ENCODE peak calls at places on chromosomes 6 and 20, in ten cellular contexts. One of them, this sample, is unnamed.

GRCh38 chr6:10429638-10430427 is 15.0 kb upstream of the TFAP2A start:
- DNase-seq in sigmoid colon: no peak
- DNase-seq in H1: no peak
- DNase-seq in tibial nerve: no peak
- DNase-seq in uterus: no peak
- DNase-seq in ovary: no peak
- DNase-seq in transverse colon: no peak
- DNase-seq in IMR-90: peak; percentile 52
- DNase-seq in testis: no peak
- DNase-seq in A549: no peak
- DNase-seq in this sample: no peak

GRCh38 chr6:129695373-129696027 is 14.5 kb downstream of the ARHGAP18 start:
- DNase-seq in sigmoid colon: no peak
- DNase-seq in H1: no peak
- DNase-seq in tibial nerve: no peak
- DNase-seq in uterus: no peak
- DNase-seq in ovary: no peak
- DNase-seq in transverse colon: no peak
- DNase-seq in IMR-90: no peak
- DNase-seq in testis: no peak
- DNase-seq in A549: no peak
- DNase-seq in this sample: no peak

GRCh38 chr6:138007014-138007472 is 100.2 kb downstream of the PERP start:
- DNase-seq in sigmoid colon: no peak
- DNase-seq in H1: peak; percentile 36
- DNase-seq in tibial nerve: no peak
- DNase-seq in uterus: no peak
- DNase-seq in ovary: no peak
- DNase-seq in transverse colon: peak; percentile 17
- DNase-seq in IMR-90: peak; percentile 33
- DNase-seq in testis: no peak
- DNase-seq in A549: peak; percentile 46
- DNase-seq in this sample: peak; percentile 40

GRCh38 chr6:135086414-135086764 is 31.8 kb upstream of the HBS1L start:
- DNase-seq in sigmoid colon: no peak
- DNase-seq in H1: no peak
- DNase-seq in tibial nerve: no peak
- DNase-seq in uterus: no peak
- DNase-seq in ovary: no peak
- DNase-seq in transverse colon: no peak
- DNase-seq in IMR-90: no peak
- DNase-seq in testis: no peak
- DNase-seq in A549: no peak
- DNase-seq in this sample: no peak

GRCh38 chr6:26331809-26332226 is 33.2 kb upstream of the BTN3A2 start:
- DNase-seq in sigmoid colon: no peak
- DNase-seq in H1: no peak
- DNase-seq in tibial nerve: no peak
- DNase-seq in uterus: no peak
- DNase-seq in ovary: no peak
- DNase-seq in transverse colon: no peak
- DNase-seq in IMR-90: no peak
- DNase-seq in testis: no peak
- DNase-seq in A549: no peak
- DNase-seq in this sample: no peak

GRCh38 chr6:45807610-45808009 is 208.1 kb downstream of the CLIC5 start:
- DNase-seq in sigmoid colon: no peak
- DNase-seq in H1: no peak
- DNase-seq in tibial nerve: no peak
- DNase-seq in uterus: no peak
- DNase-seq in ovary: no peak
- DNase-seq in transverse colon: no peak
- DNase-seq in IMR-90: no peak
- DNase-seq in testis: no peak
- DNase-seq in A549: no peak
- DNase-seq in this sample: no peak

GRCh38 chr6:119077643-119078448 is 618 bp downstream of the FAM184A start:
- DNase-seq in sigmoid colon: peak; percentile 71
- DNase-seq in H1: peak; percentile 9
- DNase-seq in tibial nerve: no peak
- DNase-seq in uterus: peak; percentile 25
- DNase-seq in ovary: peak; percentile 34
- DNase-seq in transverse colon: peak; percentile 38
- DNase-seq in IMR-90: no peak
- DNase-seq in testis: peak; percentile 60
- DNase-seq in A549: no peak
- DNase-seq in this sample: peak; percentile 39

GRCh38 chr6:56096454-56096853 is 150.9 kb downstream of the COL21A1 start:
- DNase-seq in sigmoid colon: no peak
- DNase-seq in H1: no peak
- DNase-seq in tibial nerve: no peak
- DNase-seq in uterus: no peak
- DNase-seq in ovary: no peak
- DNase-seq in transverse colon: no peak
- DNase-seq in IMR-90: no peak
- DNase-seq in testis: no peak
- DNase-seq in A549: no peak
- DNase-seq in this sample: no peak

GRCh38 chr20:62370115-62370806 is 3.1 kb upstream of the LAMA5 start:
- DNase-seq in sigmoid colon: no peak
- DNase-seq in H1: no peak
- DNase-seq in tibial nerve: peak; percentile 47
- DNase-seq in uterus: no peak
- DNase-seq in ovary: no peak
- DNase-seq in transverse colon: no peak
- DNase-seq in IMR-90: peak; percentile 79
- DNase-seq in testis: no peak
- DNase-seq in A549: no peak
- DNase-seq in this sample: peak; percentile 49

GRCh38 chr20:1166963-1167720 is 17.6 kb downstream of the TMEM74B start:
- DNase-seq in sigmoid colon: no peak
- DNase-seq in H1: no peak
- DNase-seq in tibial nerve: no peak
- DNase-seq in uterus: no peak
- DNase-seq in ovary: no peak
- DNase-seq in transverse colon: no peak
- DNase-seq in IMR-90: no peak
- DNase-seq in testis: no peak
- DNase-seq in A549: no peak
- DNase-seq in this sample: no peak

GRCh38 chr6:149488815-149489214 is 4.0 kb upstream of the ZC3H12D start:
- DNase-seq in sigmoid colon: no peak
- DNase-seq in H1: no peak
- DNase-seq in tibial nerve: no peak
- DNase-seq in uterus: no peak
- DNase-seq in ovary: no peak
- DNase-seq in transverse colon: no peak
- DNase-seq in IMR-90: no peak
- DNase-seq in testis: no peak
- DNase-seq in A549: no peak
- DNase-seq in this sample: no peak

GRCh38 chr6:132272776-132273175 is 128.5 kb downstream of the MOXD1 start:
- DNase-seq in sigmoid colon: no peak
- DNase-seq in H1: no peak
- DNase-seq in tibial nerve: no peak
- DNase-seq in uterus: no peak
- DNase-seq in ovary: no peak
- DNase-seq in transverse colon: no peak
- DNase-seq in IMR-90: no peak
- DNase-seq in testis: no peak
- DNase-seq in A549: no peak
- DNase-seq in this sample: no peak

GRCh38 chr6:41939848-41940758 is 1.5 kb downstream of the CCND3 start:
- DNase-seq in sigmoid colon: peak; percentile 70
- DNase-seq in H1: no peak
- DNase-seq in tibial nerve: no peak
- DNase-seq in uterus: peak; percentile 28
- DNase-seq in ovary: peak; percentile 17
- DNase-seq in transverse colon: peak; percentile 77
- DNase-seq in IMR-90: peak; percentile 34
- DNase-seq in testis: no peak
- DNase-seq in A549: no peak
- DNase-seq in this sample: peak; percentile 27

GRCh38 chr20:60052322-60052721 is 94.1 kb downstream of the CDH26 start:
- DNase-seq in sigmoid colon: no peak
- DNase-seq in H1: no peak
- DNase-seq in tibial nerve: no peak
- DNase-seq in uterus: no peak
- DNase-seq in ovary: no peak
- DNase-seq in transverse colon: no peak
- DNase-seq in IMR-90: no peak
- DNase-seq in testis: no peak
- DNase-seq in A549: no peak
- DNase-seq in this sample: no peak

GRCh38 chr6:168060521-168060931 is 18.5 kb downstream of the FRMD1 start:
- DNase-seq in sigmoid colon: no peak
- DNase-seq in H1: no peak
- DNase-seq in tibial nerve: peak; percentile 41
- DNase-seq in uterus: peak; percentile 40
- DNase-seq in ovary: peak; percentile 68
- DNase-seq in transverse colon: peak; percentile 80
- DNase-seq in IMR-90: peak; percentile 43
- DNase-seq in testis: peak; percentile 90
- DNase-seq in A549: peak; percentile 13
- DNase-seq in this sample: peak; percentile 89

GRCh38 chr6:37725967-37726366 is 28.3 kb upstream of the MDGA1 start:
- DNase-seq in sigmoid colon: no peak
- DNase-seq in H1: no peak
- DNase-seq in tibial nerve: no peak
- DNase-seq in uterus: no peak
- DNase-seq in ovary: no peak
- DNase-seq in transverse colon: no peak
- DNase-seq in IMR-90: peak; percentile 16
- DNase-seq in testis: no peak
- DNase-seq in A549: peak; percentile 23
- DNase-seq in this sample: no peak

GRCh38 chr6:118800394-118801071 is 93.4 kb upstream of the ASF1A start:
- DNase-seq in sigmoid colon: peak; percentile 81
- DNase-seq in H1: peak; percentile 36
- DNase-seq in tibial nerve: peak; percentile 97
- DNase-seq in uterus: peak; percentile 66
- DNase-seq in ovary: peak; percentile 78
- DNase-seq in transverse colon: peak; percentile 80
- DNase-seq in IMR-90: peak; percentile 85
- DNase-seq in testis: peak; percentile 96
- DNase-seq in A549: peak; percentile 64
- DNase-seq in this sample: peak; percentile 86

GRCh38 chr20:61251529-61252393 is at the start of gene CDH4:
- DNase-seq in sigmoid colon: no peak
- DNase-seq in H1: no peak
- DNase-seq in tibial nerve: no peak
- DNase-seq in uterus: no peak
- DNase-seq in ovary: no peak
- DNase-seq in transverse colon: no peak
- DNase-seq in IMR-90: no peak
- DNase-seq in testis: no peak
- DNase-seq in A549: peak; percentile 41
- DNase-seq in this sample: no peak
- H3K4me3 ChIP-seq in sigmoid colon: peak within 1 kb of the TSS; percentile 40
- H3K4me3 ChIP-seq in H1: peak within 1 kb of the TSS; percentile 38
- H3K4me3 ChIP-seq in tibial nerve: peak within 1 kb of the TSS; percentile 53
- H3K4me3 ChIP-seq in uterus: no peak within 1 kb of the TSS
- H3K4me3 ChIP-seq in ovary: no peak within 1 kb of the TSS
- H3K4me3 ChIP-seq in transverse colon: peak within 1 kb of the TSS; percentile 1
- H3K4me3 ChIP-seq in IMR-90: peak within 1 kb of the TSS; percentile 55
- H3K4me3 ChIP-seq in testis: peak within 1 kb of the TSS; percentile 36
- H3K4me3 ChIP-seq in A549: peak within 1 kb of the TSS; percentile 76
- H3K4me3 ChIP-seq in this sample: peak within 1 kb of the TSS; percentile 35

GRCh38 chr20:20241966-20242365 is 125.9 kb upstream of the INSM1 start:
- DNase-seq in sigmoid colon: no peak
- DNase-seq in H1: no peak
- DNase-seq in tibial nerve: no peak
- DNase-seq in uterus: no peak
- DNase-seq in ovary: no peak
- DNase-seq in transverse colon: no peak
- DNase-seq in IMR-90: no peak
- DNase-seq in testis: no peak
- DNase-seq in A549: no peak
- DNase-seq in this sample: no peak
- TF ChIP-seq POLR2A in sigmoid colon: no peak
- TF ChIP-seq POLR2A in H1: no peak
- TF ChIP-seq POLR2A in tibial nerve: no peak
- TF ChIP-seq POLR2A in uterus: no peak
- TF ChIP-seq POLR2A in ovary: no peak
- TF ChIP-seq POLR2A in transverse colon: no peak
- TF ChIP-seq POLR2A in IMR-90: no peak
- TF ChIP-seq POLR2A in testis: no peak
- TF ChIP-seq POLR2A in A549: no peak
- TF ChIP-seq POLR2A in this sample: no peak

DNA sequence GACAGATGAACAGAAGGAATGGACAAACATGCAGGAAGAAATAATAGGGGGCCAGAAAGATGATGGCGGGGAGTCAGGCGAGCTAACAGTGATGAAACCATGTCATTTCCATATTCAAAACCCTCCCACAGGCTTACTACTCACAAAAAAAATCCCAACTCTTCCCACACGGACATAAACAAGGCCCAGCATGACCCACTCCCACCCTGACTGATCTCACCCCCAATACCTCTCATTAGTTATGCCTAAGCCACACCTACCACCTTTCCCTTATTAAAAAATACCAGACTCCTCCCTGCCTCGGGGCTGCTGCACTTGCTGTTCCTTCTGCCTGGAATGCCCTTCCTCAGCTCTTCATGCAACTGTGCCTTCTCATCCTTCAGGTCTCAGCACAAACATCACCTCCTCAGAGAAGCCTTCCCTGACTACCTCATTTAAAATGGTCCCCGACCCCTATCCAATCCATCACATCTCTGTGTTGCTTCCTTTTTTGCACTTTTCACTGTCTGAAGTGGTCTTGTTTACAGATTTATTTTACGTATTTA is 145.8 kb downstream of the PREX1 start:
- DNase-seq in sigmoid colon: no peak
- DNase-seq in H1: no peak
- DNase-seq in tibial nerve: no peak
- DNase-seq in uterus: no peak
- DNase-seq in ovary: no peak
- DNase-seq in transverse colon: no peak
- DNase-seq in IMR-90: no peak
- DNase-seq in testis: no peak
- DNase-seq in A549: no peak
- DNase-seq in this sample: no peak
- H3K4me3 ChIP-seq in sigmoid colon: peak overlapping the region; percentile 20
- H3K4me3 ChIP-seq in H1: no peak overlapping the region
- H3K4me3 ChIP-seq in tibial nerve: no peak overlapping the region
- H3K4me3 ChIP-seq in uterus: no peak overlapping the region
- H3K4me3 ChIP-seq in ovary: no peak overlapping the region
- H3K4me3 ChIP-seq in transverse colon: no peak overlapping the region
- H3K4me3 ChIP-seq in IMR-90: no peak overlapping the region
- H3K4me3 ChIP-seq in testis: no peak overlapping the region
- H3K4me3 ChIP-seq in A549: no peak overlapping the region
- H3K4me3 ChIP-seq in this sample: no peak overlapping the region

GRCh38 chr20:32190608-32191415 is 16.7 kb downstream of the PLAGL2 start:
- DNase-seq in sigmoid colon: no peak
- DNase-seq in H1: no peak
- DNase-seq in tibial nerve: no peak
- DNase-seq in uterus: no peak
- DNase-seq in ovary: no peak
- DNase-seq in transverse colon: no peak
- DNase-seq in IMR-90: no peak
- DNase-seq in testis: no peak
- DNase-seq in A549: no peak
- DNase-seq in this sample: no peak
- TF ChIP-seq POLR2A in sigmoid colon: no peak
- TF ChIP-seq POLR2A in H1: peak; percentile 53
- TF ChIP-seq POLR2A in tibial nerve: no peak
- TF ChIP-seq POLR2A in uterus: no peak
- TF ChIP-seq POLR2A in ovary: no peak
- TF ChIP-seq POLR2A in transverse colon: no peak
- TF ChIP-seq POLR2A in IMR-90: no peak
- TF ChIP-seq POLR2A in testis: no peak
- TF ChIP-seq POLR2A in A549: no peak
- TF ChIP-seq POLR2A in this sample: no peak

This sample was measured in stomach.